ENCODE peak calls at places on chromosomes 3 and 15, in four cellular contexts. Y is A549, Z is ovary, P is esophagus squamous epithelium. V is an unnamed sample.

GRCh38 chr15:73286356-73286755 is 82.4 kb downstream of the HCN4 start:
- DNase-seq in Y (no peak), Z (no peak), P (no peak), V (no peak)

GRCh38 chr15:89817701-89818280 is 3.1 kb upstream of the ANPEP start:
- DNase-seq in Y (no peak), Z (no peak), P (no peak), V (no peak)

GRCh38 chr15:70524470-70524869 is 238.9 kb downstream of the UACA start:
- DNase-seq in Y (no peak), Z (no peak), P (no peak), V (no peak)

GRCh38 chr3:147410518-147411234 is 1.5 kb downstream of the ZIC1 start:
- DNase-seq in Y (no peak), Z (no peak), P (no peak), V (no peak)

GRCh38 chr3:59085976-59086375 is 36.2 kb upstream of the CFAP20DC start:
- DNase-seq in Y (no peak), Z (no peak), P (no peak), V (no peak)

GRCh38 chr3:66666362-66666761 is 165.5 kb upstream of the LRIG1 start:
- DNase-seq in Y (no peak), Z (no peak), P (no peak), V (no peak)

GRCh38 chr3:9653565-9654248 is 4.4 kb downstream of the MTMR14 start:
- DNase-seq in Y (no peak), Z (no peak), P (no peak), V (no peak)

GRCh38 chr3:157175678-157176077 is 15.7 kb upstream of the CCNL1 start:
- DNase-seq in Y (peak), Z (peak), P (no peak), V (no peak)

GRCh38 chr3:13012228-13012691 is 61.0 kb downstream of the IQSEC1 start:
- DNase-seq in Y (no peak), Z (no peak), P (no peak), V (peak)

GRCh38 chr3:72137865-72138861 is 353.2 kb upstream of the PROK2 start:
- DNase-seq in Y (no peak), Z (no peak), P (no peak), V (no peak)

GRCh38 chr3:163916596-163917560 is 1161.4 kb downstream of the SI start:
- DNase-seq in Y (no peak), Z (no peak), P (no peak), V (no peak)

GRCh38 chr3:184110316-184110725 is 13.5 kb downstream of the HTR3E start:
- DNase-seq in Y (no peak), Z (no peak), P (no peak), V (no peak)

GRCh38 chr15:74817370-74817737 is 4.7 kb downstream of the LMAN1L start:
- DNase-seq in Y (no peak), Z (no peak), P (no peak), V (peak)

GRCh38 chr15:48939686-48940085 is 24.0 kb downstream of the SHC4 start:
- DNase-seq in Y (peak), Z (no peak), P (no peak), V (no peak)

GRCh38 chr15:49675051-49675450 is 54.2 kb downstream of the DTWD1 start:
- DNase-seq in Y (peak), Z (no peak), P (no peak), V (no peak)

GRCh38 chr3:160016972-160017371 is 28.3 kb downstream of the IL12A start:
- DNase-seq in Y (no peak), Z (no peak), P (no peak), V (no peak)

GRCh38 chr3:32307591-32307990 is 69.1 kb downstream of the CMTM8 start:
- DNase-seq in Y (no peak), Z (no peak), P (no peak), V (no peak)

GRCh38 chr3:29513236-29513635 is 232.4 kb downstream of the RBMS3 start:
- DNase-seq in Y (no peak), Z (no peak), P (no peak), V (no peak)

GRCh38 chr15:72338617-72339321 is 18.8 kb upstream of the CELF6 start:
- DNase-seq in Y (no peak), Z (no peak), P (no peak), V (no peak)

GRCh38 chr3:147139341-147139740 is 267.0 kb downstream of the ZIC4 start:
- DNase-seq in Y (no peak), Z (no peak), P (no peak), V (no peak)

GRCh38 chr3:9430733-9431132 is 33.3 kb downstream of the SETD5 start:
- DNase-seq in Y (no peak), Z (no peak), P (no peak), V (no peak)

GRCh38 chr3:131612745-131613144 is 110.0 kb upstream of the MRPL3 start:
- DNase-seq in Y (no peak), Z (no peak), P (no peak), V (no peak)

GRCh38 chr15:77784361-77785292 is 151.9 kb upstream of the LINGO1 start:
- DNase-seq in Y (peak), Z (no peak), P (no peak), V (no peak)

GRCh38 chr3:104696470-104696869 is 670.2 kb upstream of the ALCAM start:
- DNase-seq in Y (no peak), Z (no peak), P (no peak), V (no peak)

DNA sequence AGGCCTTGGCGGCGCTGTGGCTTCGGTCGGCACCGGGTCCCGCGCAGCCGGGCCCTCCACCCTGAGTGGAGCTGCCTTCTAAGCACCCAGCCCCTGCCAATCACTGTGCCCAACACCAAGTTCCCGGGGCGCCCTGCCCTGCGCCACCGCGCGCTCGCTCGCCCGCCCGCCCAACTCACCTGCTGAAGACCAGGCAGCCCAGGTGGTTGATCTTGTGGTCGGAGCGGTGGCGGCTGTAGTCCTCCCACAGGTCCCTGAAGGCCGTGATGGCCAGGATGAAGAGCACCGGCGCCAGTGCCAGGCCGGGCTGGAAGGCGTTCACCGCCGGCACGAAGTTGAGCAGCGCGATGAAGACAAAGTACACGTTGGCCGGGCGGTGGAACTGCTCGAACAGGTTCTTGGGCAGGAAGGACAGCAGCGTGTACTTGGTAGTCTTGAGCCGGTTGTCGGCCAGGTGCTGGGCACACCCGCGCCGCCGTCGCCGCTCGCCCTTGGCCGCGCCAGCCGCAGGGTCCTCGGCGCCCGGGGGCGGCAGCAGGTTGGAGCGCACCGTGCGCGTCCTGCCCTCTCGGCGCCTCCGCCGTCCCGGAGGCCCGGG is 559 bp downstream of the ATP10A start:
- DNase-seq in Y (no peak), Z (no peak), P (no peak), V (peak)
- TF ChIP-seq POLR2A in Y (no peak), Z (no peak), P (no peak), V (no peak)

DNA sequence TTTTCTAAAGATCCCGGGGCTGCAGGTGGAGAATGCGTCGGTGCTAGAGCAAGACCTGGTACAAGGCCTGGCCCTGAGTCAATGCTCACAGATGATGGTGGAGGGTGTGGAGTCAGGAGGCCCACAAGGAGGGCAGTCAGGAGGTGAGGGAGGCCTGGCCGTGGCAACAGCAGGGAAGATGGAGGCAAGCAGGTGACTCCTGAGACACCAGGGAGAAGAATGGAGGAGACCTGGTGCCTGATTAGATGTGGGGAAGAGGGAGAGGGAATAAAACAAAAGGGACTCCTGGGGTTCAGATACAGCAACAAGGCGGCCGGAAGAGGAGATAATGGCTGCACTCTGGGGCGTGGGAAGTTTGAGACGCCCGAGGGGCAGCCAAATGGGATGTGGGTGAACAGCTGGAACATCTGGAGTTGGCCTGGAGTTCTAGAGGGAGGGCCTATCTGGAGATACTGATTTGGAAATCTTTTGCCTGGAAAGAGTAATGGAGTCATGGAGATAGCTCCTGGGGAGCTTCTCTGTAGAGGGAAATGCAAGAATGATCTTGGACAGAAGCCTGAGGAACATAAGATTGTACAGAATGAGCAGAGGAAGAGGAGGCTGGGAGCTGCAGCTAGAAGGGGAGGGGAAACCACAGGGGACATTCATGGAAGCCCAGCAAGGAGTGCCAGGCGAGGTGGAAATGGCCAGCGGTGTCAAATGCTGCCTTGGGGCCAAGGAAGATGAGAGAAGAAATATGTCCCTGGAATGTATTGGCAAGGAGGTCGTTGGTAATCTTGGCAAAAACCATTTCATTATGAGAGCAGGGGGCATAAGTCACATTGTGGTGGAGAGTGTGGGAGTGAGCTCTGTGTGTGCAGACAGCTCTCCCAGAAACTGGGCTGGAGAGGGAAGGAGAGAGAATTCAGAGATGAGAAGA is 67.5 kb upstream of the CORO2B start:
- DNase-seq in Y (no peak), Z (peak), P (no peak), V (no peak)
- H3K27ac ChIP-seq in Y (no peak), Z (peak), P (no peak), V (peak)

GRCh38 chr15:92880796-92881569 is 19.1 kb upstream of the CHD2 start:
- DNase-seq in Y (no peak), Z (no peak), P (no peak), V (no peak)

GRCh38 chr15:92882697-92883642 is 17.2 kb upstream of the CHD2 start:
- DNase-seq in Y (no peak), Z (peak), P (peak), V (no peak)

GRCh38 chr15:92881570-92881837 is 18.6 kb upstream of the CHD2 start:
- DNase-seq in Y (no peak), Z (no peak), P (no peak), V (no peak)

GRCh38 chr15:92883643-92884458 is 16.3 kb upstream of the CHD2 start:
- DNase-seq in Y (no peak), Z (no peak), P (no peak), V (no peak)

GRCh38 chr15:92881838-92882696 is 18.1 kb upstream of the CHD2 start:
- DNase-seq in Y (peak), Z (peak), P (peak), V (peak)
- TF ChIP-seq POLR2A in Y (peak), Z (peak), P (peak), V (peak)

GRCh38 chr3:139732729-139733128 is 55.0 kb upstream of the NMNAT3 start:
- DNase-seq in Y (no peak), Z (no peak), P (no peak), V (no peak)
- H3K27ac ChIP-seq in Y (no peak), Z (no peak), P (no peak), V (no peak)

GRCh38 chr15:45637552-45638033 is 2.8 kb downstream of the SQOR start:
- DNase-seq in Y (peak), Z (peak), P (no peak), V (no peak)
- TF ChIP-seq POLR2A in Y (no peak), Z (no peak), P (peak), V (no peak)

GRCh38 chr15:101121511-101122090 is 130.2 kb downstream of the CHSY1 start:
- DNase-seq in Y (no peak), Z (peak), P (no peak), V (peak)
- H3K27ac ChIP-seq in Y (no peak), Z (peak), P (peak), V (peak)

GRCh38 chr3:128075516-128076464 is 23.6 kb downstream of the SEC61A1 start:
- DNase-seq in Y (peak), Z (peak), P (no peak), V (peak)
- TF ChIP-seq POLR2A in Y (no peak), Z (no peak), P (no peak), V (no peak)

GRCh38 chr3:17985658-17986392 is 243.4 kb upstream of the TBC1D5 start:
- DNase-seq in Y (no peak), Z (no peak), P (no peak), V (no peak)

GRCh38 chr3:17982211-17982880 is 239.9 kb upstream of the TBC1D5 start:
- DNase-seq in Y (no peak), Z (no peak), P (no peak), V (no peak)

GRCh38 chr3:17983106-17983505 is 240.7 kb upstream of the TBC1D5 start:
- DNase-seq in Y (no peak), Z (no peak), P (no peak), V (no peak)

GRCh38 chr3:17986393-17986816 is 244.0 kb upstream of the TBC1D5 start:
- DNase-seq in Y (no peak), Z (no peak), P (no peak), V (no peak)
- H3K27ac ChIP-seq in Y (no peak), Z (no peak), P (no peak), V (no peak)

GRCh38 chr3:188947983-188948657 is 223.7 kb upstream of the TPRG1 start:
- DNase-seq in Y (peak), Z (peak), P (peak), V (peak)
- TF ChIP-seq POLR2A in Y (no peak), Z (peak), P (peak), V (no peak)

DNA sequence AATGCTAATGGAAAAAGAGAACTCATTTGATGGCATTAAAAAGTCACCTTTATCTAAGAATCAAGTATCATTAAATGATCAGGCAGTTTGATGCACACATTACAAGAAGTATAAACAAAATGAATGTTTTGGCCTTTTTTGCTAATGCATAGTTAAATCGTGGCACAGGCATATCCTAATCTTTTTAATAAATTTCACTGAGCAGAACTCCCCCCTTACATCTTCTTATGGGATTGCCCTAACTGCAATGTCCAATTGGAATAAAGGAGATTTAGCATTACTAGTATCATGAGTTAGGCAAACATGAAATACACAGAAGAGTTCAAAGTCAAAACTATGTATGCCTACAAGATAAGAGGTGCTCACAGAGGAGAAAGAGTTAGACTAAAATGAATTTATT is 32.7 kb downstream of the USF3 start:
- DNase-seq in Y (no peak), Z (no peak), P (no peak), V (no peak)
- H3K27ac ChIP-seq in Y (no peak), Z (no peak), P (no peak), V (no peak)